ENCODE peak calls at places on chromosomes 2 and 18, in four cellular contexts. W is mesendoderm, Q is H1, N is IMR-90. T is an unnamed sample. For H3K27me3, the result is how much of the 10 kb centered on the place peaks cover.

GRCh38 chr2:101018934-101019333 is 16.8 kb downstream of the RPL31 start:
- DNase-seq in W (no peak), Q (no peak), N (no peak), T (no peak)

GRCh38 chr18:1505856-1506255 is 601.2 kb downstream of the ADCYAP1 start:
- DNase-seq in W (peak), Q (no peak), N (no peak), T (no peak)

GRCh38 chr2:210593166-210593565 is 36.8 kb downstream of the CPS1 start:
- DNase-seq in W (peak), Q (no peak), N (peak), T (no peak)

GRCh38 chr2:200650195-200650594 is 64.4 kb downstream of the AOX1 start:
- DNase-seq in W (no peak), Q (no peak), N (no peak), T (no peak)

GRCh38 chr18:2985628-2986027 is 27.3 kb downstream of the LPIN2 start:
- DNase-seq in W (no peak), Q (no peak), N (peak), T (no peak)

GRCh38 chr18:69580107-69580506 is 179.4 kb downstream of the DOK6 start:
- DNase-seq in W (peak), Q (no peak), N (peak), T (no peak)

GRCh38 chr2:119315241-119315925 is 51.3 kb downstream of the C2orf76 start:
- DNase-seq in W (no peak), Q (no peak), N (no peak), T (no peak)

GRCh38 chr18:79582978-79583377 is 96.6 kb upstream of the CTDP1 start:
- DNase-seq in W (no peak), Q (no peak), N (no peak), T (no peak)

GRCh38 chr2:100260712-100261620 is 61.3 kb downstream of the LONRF2 start:
- DNase-seq in W (peak), Q (peak), N (peak), T (peak)

GRCh38 chr2:42117923-42118758 is 51.0 kb upstream of the EML4 start:
- DNase-seq in W (peak), Q (no peak), N (peak), T (peak)

GRCh38 chr18:60892441-60892840 is 440.8 kb upstream of the CDH20 start:
- DNase-seq in W (no peak), Q (no peak), N (no peak), T (no peak)

GRCh38 chr2:205609036-205609607 is 73.2 kb upstream of the NRP2 start:
- DNase-seq in W (no peak), Q (no peak), N (peak), T (no peak)

GRCh38 chr2:214587442-214587841 is 176.6 kb downstream of the VWC2L start:
- DNase-seq in W (peak), Q (peak), N (no peak), T (peak)

GRCh38 chr2:226514895-226515294 is 284.7 kb downstream of the IRS1 start:
- DNase-seq in W (no peak), Q (no peak), N (peak), T (no peak)

GRCh38 chr2:239154971-239155805 is 245.6 kb downstream of the HDAC4 start:
- DNase-seq in W (no peak), Q (no peak), N (no peak), T (peak)

GRCh38 chr2:20999906-21000645 is 43.8 kb downstream of the APOB start:
- DNase-seq in W (no peak), Q (no peak), N (no peak), T (no peak)

GRCh38 chr2:118112771-118113334 is 24.6 kb downstream of the INSIG2 start:
- DNase-seq in W (no peak), Q (no peak), N (peak), T (no peak)

GRCh38 chr2:127356531-127356930 is 31.2 kb downstream of the MAP3K2 start:
- DNase-seq in W (no peak), Q (no peak), N (no peak), T (no peak)

GRCh38 chr2:43737097-43737854 is 36.6 kb upstream of the DYNC2LI1 start:
- DNase-seq in W (peak), Q (no peak), N (peak), T (no peak)

GRCh38 chr2:99772766-99773331 is 283.0 kb upstream of the REV1 start:
- DNase-seq in W (no peak), Q (no peak), N (no peak), T (no peak)

GRCh38 chr2:234111523-234111922 is 61.0 kb downstream of the SPP2 start:
- DNase-seq in W (no peak), Q (no peak), N (peak), T (no peak)

GRCh38 chr2:30145826-30146336 is 926 bp upstream of the YPEL5 start:
- DNase-seq in W (no peak), Q (no peak), N (no peak), T (no peak)

GRCh38 chr2:219453691-219454131 is 19.1 kb downstream of the SPEG start:
- DNase-seq in W (peak), Q (no peak), N (peak), T (no peak)

GRCh38 chr2:47357475-47357874 is 45.5 kb upstream of the MSH2 start:
- DNase-seq in W (peak), Q (no peak), N (peak), T (no peak)

GRCh38 chr18:79510731-79511141 is 115.0 kb downstream of the NFATC1 start:
- DNase-seq in W (no peak), Q (no peak), N (no peak), T (no peak)

GRCh38 chr18:31741096-31741735 is 19.5 kb downstream of the SLC25A52 start:
- DNase-seq in W (peak), Q (peak), N (peak), T (peak)

GRCh38 chr18:27704721-27705361 is 472.1 kb downstream of the CDH2 start:
- DNase-seq in W (no peak), Q (no peak), N (no peak), T (no peak)

GRCh38 chr2:216341151-216341550 is 31.1 kb downstream of the MARCHF4 start:
- DNase-seq in W (no peak), Q (no peak), N (peak), T (no peak)

GRCh38 chr2:120353931-120354330 is 8.0 kb downstream of the INHBB start:
- DNase-seq in W (no peak), Q (no peak), N (no peak), T (no peak)

GRCh38 chr2:27765621-27766286 is 5.8 kb upstream of the MRPL33 start:
- DNase-seq in W (no peak), Q (peak), N (no peak), T (no peak)

GRCh38 chr2:237724811-237725478 is 73.6 kb upstream of the RBM44 start:
- DNase-seq in W (no peak), Q (no peak), N (no peak), T (no peak)

GRCh38 chr2:66435549-66435875 is 587 bp downstream of the MEIS1 start:
- DNase-seq in W (peak), Q (no peak), N (no peak), T (no peak)

GRCh38 chr2:161952722-161953322 is 121.2 kb downstream of the DPP4 start:
- DNase-seq in W (no peak), Q (no peak), N (no peak), T (no peak)

GRCh38 chr2:129812654-129813053 is 166.8 kb upstream of the RAB6C start:
- DNase-seq in W (no peak), Q (no peak), N (no peak), T (no peak)
- H3K56ac ChIP-seq in W (no peak), Q (no peak), N (no peak), T (no peak)

GRCh38 chr2:288743-289361 is 961 bp upstream of the ALKAL2 start:
- DNase-seq in W (peak), Q (no peak), N (no peak), T (peak)

GRCh38 chr2:287471-287885 is 413 bp downstream of the ALKAL2 start:
- DNase-seq in W (peak), Q (peak), N (peak), T (peak)

GRCh38 chr2:288002-288742 is at the start of gene ALKAL2:
- DNase-seq in W (peak), Q (peak), N (no peak), T (peak)

GRCh38 chr2:290090-290722 is 2.3 kb upstream of the ALKAL2 start:
- DNase-seq in W (peak), Q (peak), N (peak), T (peak)

DNA sequence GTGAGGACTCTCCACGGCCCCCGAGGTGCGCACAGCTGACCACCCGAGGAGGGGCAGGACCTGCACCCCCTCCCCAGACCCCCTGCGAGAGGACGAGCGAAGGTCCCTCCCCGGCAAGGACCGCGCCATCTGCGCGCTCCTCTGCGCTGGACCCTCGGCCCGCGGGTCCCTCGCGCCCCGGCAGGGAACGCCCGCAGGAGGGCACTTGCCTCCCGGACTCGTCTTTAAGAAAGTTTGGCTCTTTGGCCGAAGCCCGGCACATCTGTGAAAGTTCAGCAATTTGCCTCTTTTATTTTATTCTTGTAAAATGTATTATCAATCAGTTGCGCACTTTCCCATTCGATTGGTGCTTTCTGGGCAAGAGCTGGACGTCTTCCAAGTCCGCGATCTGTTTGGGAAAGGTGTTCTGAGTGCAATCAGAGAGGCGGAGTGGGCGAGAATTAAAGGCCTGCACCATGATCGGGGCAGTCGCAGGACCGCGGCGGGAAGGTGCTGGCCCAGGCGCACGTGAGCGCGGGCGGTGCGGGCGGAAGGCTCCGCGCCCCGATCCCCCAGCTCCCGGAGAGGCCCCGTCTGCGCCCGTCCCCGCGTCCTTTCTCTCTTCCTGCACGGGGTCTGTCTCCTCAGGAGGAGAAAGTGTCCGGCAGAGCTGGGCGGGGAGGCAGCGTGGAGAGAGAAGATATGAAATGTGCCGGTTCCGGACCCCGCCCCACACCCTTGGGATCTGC is 1.6 kb upstream of the ALKAL2 start:
- DNase-seq in W (peak), Q (peak), N (peak), T (peak)
- H3K27me3 ChIP-seq in W (under half), Q (under half), N (under half), T (under half)

GRCh38 chr2:235613671-235614070 is 119.8 kb downstream of the AGAP1 start:
- DNase-seq in W (no peak), Q (no peak), N (no peak), T (no peak)

GRCh38 chr2:235616846-235617245 is 123.0 kb downstream of the AGAP1 start:
- DNase-seq in W (no peak), Q (no peak), N (no peak), T (no peak)

GRCh38 chr2:235612551-235612950 is 118.7 kb downstream of the AGAP1 start:
- DNase-seq in W (no peak), Q (no peak), N (no peak), T (no peak)

GRCh38 chr2:235614900-235615712 is 121.3 kb downstream of the AGAP1 start:
- DNase-seq in W (no peak), Q (no peak), N (peak), T (no peak)

DNA sequence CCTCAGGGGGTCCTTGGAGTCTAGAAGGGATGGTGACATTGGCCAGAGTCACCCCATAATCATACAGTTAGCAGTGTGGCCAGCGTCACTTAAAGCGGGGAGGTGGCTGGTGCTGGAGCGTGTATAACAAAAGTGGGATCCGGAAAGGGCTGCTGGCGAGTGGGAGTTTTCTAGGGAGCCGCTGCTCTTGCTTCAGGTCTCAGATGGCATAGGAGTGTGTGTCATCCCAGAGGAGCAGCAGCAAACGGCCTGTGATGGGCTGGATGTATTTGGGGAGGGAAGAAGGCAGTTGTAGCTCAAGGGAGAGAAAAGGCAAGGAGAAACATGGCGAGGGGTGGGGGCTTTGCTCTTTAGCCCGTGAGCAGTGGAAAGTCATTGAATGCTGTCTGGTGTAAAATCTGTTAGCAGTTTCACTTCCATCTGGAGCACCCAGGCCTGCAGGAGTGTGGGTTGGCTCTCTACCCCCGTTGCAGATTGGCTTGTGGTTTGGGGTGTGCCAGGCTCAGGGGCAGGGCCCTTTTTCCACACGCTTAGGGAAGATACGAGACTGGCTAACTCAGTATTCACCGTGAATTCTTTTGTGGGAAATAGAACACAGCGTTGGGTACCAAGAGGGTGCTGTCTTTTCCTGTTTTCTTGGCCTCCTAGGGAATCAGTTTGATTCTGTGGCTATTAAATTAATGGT is 120.5 kb downstream of the AGAP1 start:
- DNase-seq in W (no peak), Q (no peak), N (no peak), T (no peak)
- H4K5ac ChIP-seq in W (no peak), Q (no peak), N (no peak), T (no peak)

GRCh38 chr2:68245672-68246071 is 6.7 kb downstream of the PPP3R1 start:
- DNase-seq in W (no peak), Q (no peak), N (no peak), T (no peak)
- H3K56ac ChIP-seq in W (no peak), Q (no peak), N (no peak), T (no peak)

GRCh38 chr18:8702668-8703067 is 2.7 kb upstream of the MTCL1 start:
- DNase-seq in W (no peak), Q (no peak), N (no peak), T (no peak)
- H3K27me3 ChIP-seq in W (under half), Q (under half), N (under half), T (under half)

GRCh38 chr2:136490100-136490499 is 275.2 kb upstream of the THSD7B start:
- DNase-seq in W (no peak), Q (no peak), N (no peak), T (no peak)

GRCh38 chr2:136492901-136493300 is 272.4 kb upstream of the THSD7B start:
- DNase-seq in W (no peak), Q (no peak), N (no peak), T (no peak)

GRCh38 chr2:136495636-136496035 is 269.7 kb upstream of the THSD7B start:
- DNase-seq in W (no peak), Q (no peak), N (no peak), T (no peak)
- H4K5ac ChIP-seq in W (no peak), Q (no peak), N (no peak), T (no peak)

GRCh38 chr2:146806295-146807005 is 1038.4 kb upstream of the ACVR2A start:
- DNase-seq in W (no peak), Q (no peak), N (peak), T (no peak)
- H3K56ac ChIP-seq in W (no peak), Q (no peak), N (no peak), T (no peak)

DNA sequence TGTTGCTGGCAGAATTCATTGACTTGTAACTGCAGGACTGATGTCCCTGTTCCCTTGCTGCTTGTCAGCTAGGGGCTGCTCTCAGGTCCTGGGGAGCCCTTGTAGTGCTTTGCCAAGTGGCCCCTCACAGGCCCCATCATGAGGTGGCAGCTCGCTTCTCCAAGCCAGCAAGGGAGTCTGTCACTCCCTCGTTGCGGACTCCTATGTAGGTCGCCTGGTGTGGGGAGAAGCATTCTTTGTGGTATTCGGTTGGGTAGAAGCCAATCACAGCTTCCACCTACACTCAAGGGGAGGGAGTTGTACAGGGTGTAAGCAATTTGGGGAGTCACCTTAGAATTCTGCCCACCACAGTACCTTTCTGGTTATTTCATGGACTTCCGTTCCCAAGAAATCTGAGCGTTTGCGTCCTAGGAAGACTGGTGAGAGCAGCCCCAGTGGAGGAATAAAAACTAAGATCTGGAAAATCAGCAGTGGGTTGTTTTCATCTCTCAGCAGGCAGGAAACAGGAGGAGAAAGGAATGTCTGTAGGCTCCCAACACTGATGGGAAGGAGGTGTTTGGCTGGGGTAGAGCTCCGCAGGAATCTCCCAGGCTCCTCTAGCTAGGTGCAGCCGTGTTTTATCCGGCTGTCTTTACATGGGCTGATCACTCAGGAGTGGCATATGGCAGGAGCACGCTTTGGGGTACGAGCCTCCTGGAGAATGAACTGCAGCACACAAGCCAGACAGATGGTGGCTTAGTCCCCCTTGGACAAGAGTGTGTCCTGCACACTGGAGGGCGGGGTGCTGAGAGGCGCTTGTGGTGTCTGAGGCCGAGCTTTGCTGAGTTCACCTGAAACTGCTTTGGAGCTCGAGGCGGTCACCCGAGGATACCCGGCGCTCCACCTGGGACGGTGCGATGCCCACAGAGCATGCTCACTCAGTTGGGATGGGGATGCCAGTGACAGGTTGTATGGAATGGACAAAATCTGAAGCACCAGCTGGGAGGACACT is 58.3 kb downstream of the LDLRAD4 start:
- DNase-seq in W (peak), Q (no peak), N (no peak), T (no peak)
- H3K27me3 ChIP-seq in W (under half), Q (under half), N (under half), T (under half)

GRCh38 chr2:241073166-241074064 is 28.7 kb downstream of the MTERF4 start:
- DNase-seq in W (no peak), Q (no peak), N (no peak), T (no peak)

GRCh38 chr2:241072553-241073165 is 29.4 kb downstream of the MTERF4 start:
- DNase-seq in W (no peak), Q (no peak), N (no peak), T (no peak)

GRCh38 chr2:241074065-241074818 is 27.8 kb downstream of the MTERF4 start:
- DNase-seq in W (no peak), Q (no peak), N (no peak), T (no peak)

GRCh38 chr2:241072151-241072550 is 29.9 kb downstream of the MTERF4 start:
- DNase-seq in W (no peak), Q (no peak), N (no peak), T (no peak)

DNA sequence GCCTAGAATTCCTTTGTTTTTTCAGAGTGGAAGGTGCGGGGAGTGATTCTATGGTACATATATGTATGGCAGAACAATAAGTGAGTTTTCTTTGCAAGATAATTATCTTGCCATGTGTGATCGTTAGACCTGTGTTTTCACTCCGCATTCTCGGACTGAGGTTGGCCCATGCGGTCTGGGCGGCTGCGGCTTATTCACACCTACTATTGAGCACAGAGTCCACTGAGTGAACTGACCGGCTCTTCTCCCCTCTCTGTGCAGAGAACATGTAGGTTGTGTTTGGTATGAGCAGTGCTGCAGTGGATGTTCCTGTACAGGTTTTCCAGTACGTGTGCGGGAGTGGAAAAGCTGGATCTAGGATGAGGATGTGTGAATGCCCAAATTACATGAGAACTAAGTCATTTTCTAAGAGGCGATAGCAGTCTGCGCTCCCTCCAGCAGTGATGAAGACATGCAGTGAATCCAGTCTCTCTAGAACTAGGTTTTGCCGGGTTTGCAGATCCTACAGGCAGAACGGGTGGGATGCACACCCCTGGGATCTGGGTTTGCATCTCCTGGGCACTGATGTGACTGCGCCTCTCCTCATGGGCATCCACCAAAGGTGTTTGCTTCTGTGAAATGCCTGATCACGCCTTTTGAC is 27.1 kb downstream of the MTERF4 start:
- DNase-seq in W (no peak), Q (no peak), N (no peak), T (no peak)
- H4K5ac ChIP-seq in W (no peak), Q (no peak), N (no peak), T (no peak)

DNA sequence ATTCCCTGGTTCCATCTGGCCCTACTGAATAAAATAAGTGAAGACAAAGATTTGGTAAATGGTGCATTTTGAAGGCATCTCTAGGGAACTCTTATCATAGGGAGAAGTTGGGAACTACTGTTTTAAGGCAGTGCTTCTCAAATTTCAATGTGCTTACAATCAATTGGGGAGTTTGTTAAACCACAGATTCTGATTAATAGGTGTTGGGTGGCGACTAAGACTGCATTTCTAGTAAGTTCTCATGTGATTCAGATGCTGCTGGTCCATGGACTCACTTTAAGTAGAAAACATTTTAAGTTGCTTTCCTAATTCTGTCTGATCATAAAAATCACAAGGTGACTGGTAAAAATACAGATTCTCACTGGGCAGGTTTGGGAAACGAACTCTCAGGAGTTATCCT is 14.6 kb downstream of the FARSB start:
- DNase-seq in W (no peak), Q (no peak), N (peak), T (no peak)
- H3K56ac ChIP-seq in W (no peak), Q (no peak), N (no peak), T (no peak)